ENCODE peak calls at places on chromosomes 12 and 14, in nine cellular contexts. O is naive thymus-derived CD4-positive, alpha-beta T cell; D is thoracic aorta; Z is upper lobe of right lung; J is left lung; C is CD4-positive, CD25-positive, alpha-beta regulatory T cell; X is esophagus squamous epithelium; B is lung; T is mucosa of descending colon. K is an unnamed sample. For H3K4me1, the result is how much of the 10 kb centered on the place peaks cover.

GRCh38 chr12:52280319-52280795 is 5.9 kb downstream of the KRT86 start:
- DNase-seq in O (no peak), D (peak), Z (peak), J (peak), C (no peak), X (no peak), B (peak), T (peak), K (peak)

GRCh38 chr14:99331796-99332195 is 59.8 kb upstream of the BCL11B start:
- DNase-seq in O (no peak), D (no peak), Z (peak), J (no peak), C (no peak), X (no peak), B (no peak), T (no peak), K (peak)

GRCh38 chr12:89231686-89232085 is 120.6 kb downstream of the DUSP6 start:
- DNase-seq in O (no peak), D (no peak), Z (no peak), J (no peak), C (peak), X (no peak), B (no peak), T (no peak), K (no peak)

GRCh38 chr12:54075431-54075830 is 21.8 kb downstream of the HOXC4 start:
- DNase-seq in O (no peak), D (no peak), Z (no peak), J (no peak), C (no peak), X (no peak), B (no peak), T (no peak), K (no peak)

GRCh38 chr12:56941299-56942017 is 7.2 kb upstream of the SDR9C7 start:
- DNase-seq in O (no peak), D (no peak), Z (no peak), J (no peak), C (peak), X (no peak), B (no peak), T (no peak), K (no peak)

GRCh38 chr12:14853966-14854365 is 10.6 kb upstream of the ART4 start:
- DNase-seq in O (no peak), D (no peak), Z (no peak), J (no peak), C (no peak), X (no peak), B (no peak), T (no peak), K (peak)

GRCh38 chr14:67940894-67941455 is 121.4 kb downstream of the RAD51B start:
- DNase-seq in O (no peak), D (no peak), Z (no peak), J (no peak), C (no peak), X (no peak), B (no peak), T (no peak), K (peak)

GRCh38 chr12:51059086-51059485 is 11.0 kb downstream of the LETMD1 start:
- DNase-seq in O (no peak), D (no peak), Z (no peak), J (no peak), C (no peak), X (no peak), B (no peak), T (no peak), K (no peak)

GRCh38 chr12:71503579-71504470 is 64.2 kb downstream of the LGR5 start:
- DNase-seq in O (peak), D (no peak), Z (no peak), J (no peak), C (peak), X (no peak), B (no peak), T (peak), K (no peak)

GRCh38 chr12:49367381-49368239 is at the start of gene SPATS2:
- DNase-seq in O (no peak), D (peak), Z (peak), J (peak), C (no peak), X (peak), B (peak), T (peak), K (peak)

GRCh38 chr12:49705479-49706267 is 1.5 kb downstream of the FMNL3 start:
- DNase-seq in O (no peak), D (no peak), Z (peak), J (peak), C (peak), X (no peak), B (peak), T (peak), K (peak)

GRCh38 chr12:107767466-107767865 is 6.5 kb upstream of the PRDM4 start:
- DNase-seq in O (no peak), D (no peak), Z (no peak), J (no peak), C (no peak), X (no peak), B (no peak), T (no peak), K (no peak)

GRCh38 chr12:25249951-25250738 is 584 bp downstream of the KRAS start:
- DNase-seq in O (peak), D (no peak), Z (peak), J (peak), C (peak), X (no peak), B (peak), T (peak), K (peak)

GRCh38 chr12:54750-55535 is 11.6 kb upstream of the IQSEC3 start:
- DNase-seq in O (no peak), D (no peak), Z (no peak), J (no peak), C (no peak), X (no peak), B (no peak), T (no peak), K (no peak)

GRCh38 chr12:88844426-88844825 is 264.2 kb upstream of the KITLG start:
- DNase-seq in O (no peak), D (no peak), Z (no peak), J (no peak), C (no peak), X (no peak), B (no peak), T (no peak), K (no peak)

GRCh38 chr14:97306785-97307246 is 509.6 kb downstream of the VRK1 start:
- DNase-seq in O (peak), D (no peak), Z (no peak), J (no peak), C (peak), X (no peak), B (no peak), T (no peak), K (no peak)

GRCh38 chr14:71089974-71090373 is 182.7 kb downstream of the PCNX1 start:
- DNase-seq in O (no peak), D (no peak), Z (no peak), J (no peak), C (no peak), X (no peak), B (no peak), T (no peak), K (no peak)

GRCh38 chr12:130425698-130426245 is 88.1 kb downstream of the PIWIL1 start:
- DNase-seq in O (no peak), D (no peak), Z (no peak), J (no peak), C (no peak), X (no peak), B (no peak), T (no peak), K (no peak)

GRCh38 chr14:65179918-65180724 is 77.8 kb upstream of the MAX start:
- DNase-seq in O (no peak), D (no peak), Z (no peak), J (peak), C (peak), X (no peak), B (no peak), T (peak), K (peak)

GRCh38 chr14:104422301-104423223 is 157.0 kb upstream of the C14orf180 start:
- DNase-seq in O (no peak), D (no peak), Z (peak), J (no peak), C (no peak), X (no peak), B (no peak), T (no peak), K (no peak)

GRCh38 chr12:57760347-57760982 is 5.6 kb downstream of the MARCHF9 start:
- DNase-seq in O (no peak), D (no peak), Z (no peak), J (no peak), C (no peak), X (no peak), B (no peak), T (no peak), K (no peak)

GRCh38 chr14:34356267-34356660 is 105.8 kb downstream of the SPTSSA start:
- DNase-seq in O (no peak), D (no peak), Z (no peak), J (no peak), C (no peak), X (no peak), B (no peak), T (no peak), K (no peak)

GRCh38 chr12:60834806-60835205 is 1239.0 kb downstream of the SLC16A7 start:
- DNase-seq in O (no peak), D (no peak), Z (no peak), J (no peak), C (no peak), X (no peak), B (no peak), T (no peak), K (no peak)

GRCh38 chr12:64609543-64610091 is 678 bp upstream of the RASSF3 start:
- DNase-seq in O (peak), D (no peak), Z (no peak), J (no peak), C (no peak), X (no peak), B (no peak), T (peak), K (no peak)

GRCh38 chr14:69354383-69355154 is 43.5 kb downstream of the ERH start:
- DNase-seq in O (no peak), D (no peak), Z (no peak), J (no peak), C (peak), X (no peak), B (no peak), T (peak), K (no peak)

GRCh38 chr12:10366875-10367274 is 23.0 kb downstream of the KLRK1 start:
- DNase-seq in O (peak), D (no peak), Z (no peak), J (no peak), C (no peak), X (no peak), B (no peak), T (no peak), K (no peak)

GRCh38 chr12:124126950-124127349 is 153.9 kb downstream of the ZNF664 start:
- DNase-seq in O (no peak), D (no peak), Z (no peak), J (no peak), C (no peak), X (no peak), B (no peak), T (no peak), K (no peak)

GRCh38 chr12:24499151-24500146 is 449.5 kb downstream of the BCAT1 start:
- DNase-seq in O (no peak), D (no peak), Z (no peak), J (no peak), C (no peak), X (no peak), B (no peak), T (no peak), K (no peak)

GRCh38 chr14:102215522-102216250 is 76.0 kb downstream of the WDR20 start:
- DNase-seq in O (no peak), D (no peak), Z (no peak), J (no peak), C (no peak), X (no peak), B (no peak), T (no peak), K (no peak)

GRCh38 chr12:22700126-22700525 is 75.2 kb downstream of the ETNK1 start:
- DNase-seq in O (no peak), D (no peak), Z (no peak), J (no peak), C (no peak), X (no peak), B (no peak), T (no peak), K (no peak)

GRCh38 chr12:89671469-89671868 is 37.2 kb downstream of the ATP2B1 start:
- DNase-seq in O (no peak), D (no peak), Z (no peak), J (no peak), C (no peak), X (no peak), B (no peak), T (no peak), K (no peak)

GRCh38 chr12:124695861-124696260 is 128.4 kb upstream of the NCOR2 start:
- DNase-seq in O (no peak), D (no peak), Z (no peak), J (no peak), C (no peak), X (no peak), B (no peak), T (no peak), K (no peak)

GRCh38 chr14:56116128-56116900 is 1.9 kb upstream of the PELI2 start:
- DNase-seq in O (peak), D (no peak), Z (no peak), J (no peak), C (no peak), X (no peak), B (no peak), T (no peak), K (no peak)

GRCh38 chr12:112382866-112383265 is 635 bp upstream of the HECTD4 start:
- DNase-seq in O (no peak), D (no peak), Z (no peak), J (no peak), C (no peak), X (no peak), B (no peak), T (no peak), K (no peak)
- H3K4me3 ChIP-seq in O (peak), D (peak), Z (peak), J (peak), C (peak), X (peak), B (no peak), T (no peak), K (peak)

GRCh38 chr12:97075583-97076268 is 168.7 kb downstream of the NEDD1 start:
- DNase-seq in O (no peak), D (no peak), Z (no peak), J (no peak), C (no peak), X (no peak), B (no peak), T (no peak), K (no peak)
- H3K4me1 ChIP-seq in O (under half), D (under half), Z (under half), J (under half), C (under half), X (under half), B (under half), T (under half), K (under half)

DNA sequence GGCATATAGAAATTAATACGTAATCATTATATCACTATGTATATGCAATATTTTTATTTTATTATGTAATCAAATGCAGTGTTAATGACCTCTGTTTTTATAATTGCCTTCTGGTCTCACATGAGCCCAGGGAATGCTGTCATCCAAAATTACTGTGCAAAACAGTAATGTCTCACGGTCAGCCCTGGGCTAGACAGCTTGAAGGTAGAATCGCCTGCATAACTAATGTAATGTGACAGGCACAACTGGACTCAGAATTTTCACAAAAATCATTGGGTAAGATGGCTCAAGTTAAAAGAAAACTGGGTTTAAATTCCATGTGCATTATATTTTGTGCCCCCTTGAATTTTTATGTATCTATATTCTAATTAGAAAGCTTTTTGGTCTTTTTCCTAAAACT is 293.3 kb downstream of the PPFIA2 start:
- DNase-seq in O (no peak), D (no peak), Z (no peak), J (no peak), C (no peak), X (no peak), B (no peak), T (no peak), K (no peak)
- H3K4me3 ChIP-seq in O (no peak), D (no peak), Z (no peak), J (no peak), C (no peak), X (no peak), B (no peak), T (no peak), K (no peak)

DNA sequence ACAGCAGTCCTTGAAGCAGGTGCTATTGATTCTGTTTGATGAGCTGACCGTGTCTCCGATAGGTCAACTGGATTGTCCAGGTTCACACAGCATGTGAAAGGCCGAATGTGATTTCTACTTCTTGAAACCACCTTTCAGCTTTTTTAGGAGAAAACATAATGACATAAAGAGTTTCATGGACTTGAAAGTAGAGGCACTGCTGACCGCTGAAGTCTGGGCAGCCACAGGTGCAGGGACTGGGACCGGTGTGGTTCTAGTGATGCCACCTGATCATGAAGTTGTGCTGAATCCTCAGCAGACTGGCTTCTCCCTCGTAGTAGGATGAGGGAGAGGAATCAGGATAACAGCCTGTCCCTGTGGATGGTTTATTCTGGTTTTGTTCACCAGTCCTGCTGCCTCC is 108.1 kb downstream of the ETV6 start:
- DNase-seq in O (no peak), D (no peak), Z (no peak), J (no peak), C (no peak), X (no peak), B (no peak), T (no peak), K (no peak)
- H3K4me1 ChIP-seq in O (under half), D (half or more), Z (under half), J (half or more), C (under half), X (under half), B (under half), T (under half), K (half or more)

GRCh38 chr14:60183724-60184596 is 18.8 kb upstream of the DHRS7 start:
- DNase-seq in O (peak), D (no peak), Z (no peak), J (no peak), C (peak), X (no peak), B (no peak), T (peak), K (no peak)
- H3K4me3 ChIP-seq in O (peak), D (peak), Z (peak), J (peak), C (peak), X (peak), B (no peak), T (no peak), K (peak)

GRCh38 chr14:89586258-89587127 is 169.5 kb upstream of the FOXN3 start:
- DNase-seq in O (peak), D (no peak), Z (no peak), J (no peak), C (no peak), X (no peak), B (no peak), T (no peak), K (no peak)
- H3K4me1 ChIP-seq in O (under half), D (under half), Z (under half), J (under half), C (under half), X (under half), B (under half), T (under half), K (under half)

GRCh38 chr12:112116232-112117060 is 7.9 kb upstream of the NAA25 start:
- DNase-seq in O (no peak), D (no peak), Z (peak), J (peak), C (peak), X (no peak), B (peak), T (peak), K (peak)
- H3K4me3 ChIP-seq in O (no peak), D (peak), Z (no peak), J (no peak), C (no peak), X (no peak), B (no peak), T (no peak), K (peak)

GRCh38 chr14:91330846-91331245 is 86.3 kb upstream of the GPR68 start:
- DNase-seq in O (peak), D (no peak), Z (no peak), J (peak), C (peak), X (no peak), B (no peak), T (no peak), K (no peak)

GRCh38 chr14:91331761-91332447 is 85.7 kb downstream of the CCDC88C start:
- DNase-seq in O (no peak), D (no peak), Z (peak), J (peak), C (no peak), X (no peak), B (peak), T (no peak), K (no peak)

GRCh38 chr14:91328313-91329050 is 84.0 kb upstream of the GPR68 start:
- DNase-seq in O (no peak), D (no peak), Z (no peak), J (no peak), C (no peak), X (no peak), B (no peak), T (no peak), K (no peak)

GRCh38 chr14:91329615-91330014 is 85.1 kb upstream of the GPR68 start:
- DNase-seq in O (no peak), D (no peak), Z (no peak), J (no peak), C (no peak), X (no peak), B (no peak), T (no peak), K (no peak)

GRCh38 chr14:91330111-91330696 is 85.7 kb upstream of the GPR68 start:
- DNase-seq in O (no peak), D (no peak), Z (peak), J (peak), C (no peak), X (no peak), B (peak), T (no peak), K (no peak)
- H3K4me1 ChIP-seq in O (under half), D (under half), Z (half or more), J (half or more), C (half or more), X (under half), B (under half), T (under half), K (under half)

K was measured in tibial artery.